ENCODE peak calls at places on chromosomes 13 and 19, in ten cellular contexts. O is psoas muscle, Y is WTC11, A is iris pigment epithelial cell, N is HS-27A, T is EH, L is activated T-cell treated with anti-CD3 and anti-CD28 coated beads for 24 hours, I is uterus, B is posterior cingulate gyrus, S is A172. V is an unnamed sample.

GRCh38 chr13:26227396-26227971 is 5.4 kb upstream of the RNF6 start:
- DNase-seq in O (no peak), Y (no peak), A (no peak), N (no peak), T (no peak), L (no peak), I (no peak), B (no peak), S (no peak), V (no peak)

GRCh38 chr19:58000677-58001076 is 1.9 kb downstream of the ZNF606 start:
- DNase-seq in O (no peak), Y (no peak), A (no peak), N (no peak), T (no peak), L (no peak), I (no peak), B (no peak), S (no peak), V (no peak)

GRCh38 chr13:48571121-48571901 is 38.4 kb upstream of the RCBTB2 start:
- DNase-seq in O (no peak), Y (no peak), A (peak), N (no peak), T (peak), L (no peak), I (no peak), B (no peak), S (no peak), V (no peak)

GRCh38 chr19:41321600-41322270 is 11.8 kb downstream of the CCDC97 start:
- DNase-seq in O (peak), Y (peak), A (peak), N (peak), T (peak), L (no peak), I (peak), B (no peak), S (peak), V (no peak)

GRCh38 chr19:39397360-39398296 is 6.5 kb downstream of the MED29 start:
- DNase-seq in O (peak), Y (peak), A (peak), N (peak), T (peak), L (peak), I (peak), B (peak), S (peak), V (peak)

GRCh38 chr13:52892925-52893324 is 44.5 kb upstream of the PCDH8 start:
- DNase-seq in O (no peak), Y (no peak), A (no peak), N (no peak), T (no peak), L (no peak), I (no peak), B (no peak), S (peak), V (no peak)

GRCh38 chr13:63542704-63543215 is 2127.1 kb upstream of the PCDH20 start:
- DNase-seq in O (no peak), Y (no peak), A (no peak), N (no peak), T (no peak), L (no peak), I (no peak), B (no peak), S (no peak), V (no peak)

GRCh38 chr13:43963726-43964125 is 84.0 kb downstream of the LACC1 start:
- DNase-seq in O (no peak), Y (no peak), A (no peak), N (no peak), T (peak), L (no peak), I (no peak), B (no peak), S (no peak), V (no peak)

GRCh38 chr13:30832845-30833332 is 73.2 kb upstream of the MEDAG start:
- DNase-seq in O (peak), Y (peak), A (peak), N (no peak), T (peak), L (peak), I (peak), B (no peak), S (peak), V (no peak)

GRCh38 chr13:105047676-105048295 is 1487.7 kb downstream of the EFNB2 start:
- DNase-seq in O (no peak), Y (no peak), A (peak), N (no peak), T (no peak), L (no peak), I (no peak), B (no peak), S (no peak), V (no peak)

GRCh38 chr13:76723551-76724232 is 162.5 kb downstream of the KCTD12 start:
- DNase-seq in O (no peak), Y (peak), A (peak), N (no peak), T (peak), L (peak), I (no peak), B (no peak), S (peak), V (peak)

GRCh38 chr19:12733369-12733896 is 1.1 kb downstream of the TRIR start:
- DNase-seq in O (no peak), Y (no peak), A (peak), N (no peak), T (peak), L (peak), I (no peak), B (no peak), S (peak), V (no peak)

GRCh38 chr13:104477256-104477655 is 1411.0 kb upstream of the SLC10A2 start:
- DNase-seq in O (no peak), Y (no peak), A (peak), N (peak), T (no peak), L (no peak), I (no peak), B (no peak), S (no peak), V (no peak)

GRCh38 chr19:57280913-57281425 is 684 bp downstream of the ZNF460 start:
- DNase-seq in O (no peak), Y (no peak), A (no peak), N (no peak), T (peak), L (no peak), I (no peak), B (no peak), S (peak), V (no peak)

GRCh38 chr19:34888091-34888490 is 38.6 kb upstream of the ZNF30 start:
- DNase-seq in O (no peak), Y (peak), A (no peak), N (no peak), T (no peak), L (no peak), I (no peak), B (no peak), S (no peak), V (no peak)